ENCODE peak calls at places on chromosome 1, in four cellular contexts. One of them, this sample, is unnamed.

GRCh38 chr1:203556047-203556851 is 62.3 kb downstream of the OPTC start:
- DNase-seq in IMR-90: peak; percentile 85
- DNase-seq in K562: no peak
- DNase-seq in GM12878: no peak
- DNase-seq in this sample: no peak

GRCh38 chr1:115677172-115677542 is 35.4 kb downstream of the VANGL1 start:
- DNase-seq in IMR-90: no peak
- DNase-seq in GM12878: peak; percentile 5
- DNase-seq in K562: no peak
- DNase-seq in this sample: no peak

GRCh38 chr1:16117369-16117768 is 38.5 kb downstream of the EPHA2 start:
- DNase-seq in K562: no peak
- DNase-seq in IMR-90: no peak
- DNase-seq in GM12878: no peak
- DNase-seq in this sample: no peak

GRCh38 chr1:36520056-36520455 is 37.3 kb upstream of the CSF3R start:
- DNase-seq in GM12878: no peak
- DNase-seq in K562: no peak
- DNase-seq in IMR-90: no peak
- DNase-seq in this sample: no peak

GRCh38 chr1:30735668-30736498 is 12.5 kb upstream of the MATN1 start:
- DNase-seq in K562: no peak
- DNase-seq in IMR-90: no peak
- DNase-seq in GM12878: no peak
- DNase-seq in this sample: no peak

GRCh38 chr1:230797376-230798186 is 50.4 kb downstream of the CAPN9 start:
- DNase-seq in K562: peak; percentile 74
- DNase-seq in IMR-90: peak; percentile 73
- DNase-seq in GM12878: no peak
- DNase-seq in this sample: peak; percentile 64

GRCh38 chr1:52915211-52915854 is 6.2 kb downstream of the ECHDC2 start:
- DNase-seq in GM12878: no peak
- DNase-seq in IMR-90: no peak
- DNase-seq in K562: no peak
- DNase-seq in this sample: no peak

GRCh38 chr1:109488201-109488600 is 4.5 kb downstream of the ATXN7L2 start:
- DNase-seq in IMR-90: no peak
- DNase-seq in GM12878: no peak
- DNase-seq in K562: peak; percentile 46
- DNase-seq in this sample: peak; percentile 28

GRCh38 chr1:97190326-97190725 is 468.7 kb downstream of the PTBP2 start:
- DNase-seq in K562: no peak
- DNase-seq in IMR-90: peak; percentile 76
- DNase-seq in GM12878: no peak
- DNase-seq in this sample: no peak

GRCh38 chr1:180169641-180170155 is 15.0 kb downstream of the QSOX1 start:
- DNase-seq in K562: no peak
- DNase-seq in GM12878: no peak
- DNase-seq in IMR-90: no peak
- DNase-seq in this sample: no peak

GRCh38 chr1:24707659-24708058 is 37.6 kb upstream of the CLIC4 start:
- DNase-seq in IMR-90: peak; percentile 80
- DNase-seq in GM12878: no peak
- DNase-seq in K562: peak; percentile 59
- DNase-seq in this sample: peak; percentile 54

GRCh38 chr1:167148388-167148787 is 54.5 kb downstream of the STYXL2 start:
- DNase-seq in GM12878: no peak
- DNase-seq in IMR-90: no peak
- DNase-seq in K562: no peak
- DNase-seq in this sample: no peak

GRCh38 chr1:222457513-222457912 is 90.4 kb downstream of the HHIPL2 start:
- DNase-seq in K562: no peak
- DNase-seq in IMR-90: no peak
- DNase-seq in GM12878: no peak
- DNase-seq in this sample: no peak

GRCh38 chr1:56025942-56026341 is 553.4 kb downstream of the PLPP3 start:
- DNase-seq in GM12878: no peak
- DNase-seq in K562: no peak
- DNase-seq in IMR-90: peak; percentile 28
- DNase-seq in this sample: no peak

GRCh38 chr1:3745590-3746381 is 6.5 kb upstream of the CCDC27 start:
- DNase-seq in GM12878: no peak
- DNase-seq in K562: peak; percentile 68
- DNase-seq in IMR-90: peak; percentile 5
- DNase-seq in this sample: no peak

GRCh38 chr1:12556957-12557935 is 60.8 kb downstream of the DHRS3 start:
- DNase-seq in IMR-90: peak; percentile 37
- DNase-seq in K562: no peak
- DNase-seq in GM12878: no peak
- DNase-seq in this sample: no peak

GRCh38 chr1:1906185-1907097 is 8.6 kb upstream of the CALML6 start:
- DNase-seq in GM12878: no peak
- DNase-seq in IMR-90: peak; percentile 75
- DNase-seq in K562: peak; percentile 94
- DNase-seq in this sample: peak; percentile 83

GRCh38 chr1:111510003-111510380 is 6.6 kb upstream of the ADORA3 start:
- DNase-seq in K562: no peak
- DNase-seq in GM12878: no peak
- DNase-seq in IMR-90: no peak
- DNase-seq in this sample: no peak

DNA sequence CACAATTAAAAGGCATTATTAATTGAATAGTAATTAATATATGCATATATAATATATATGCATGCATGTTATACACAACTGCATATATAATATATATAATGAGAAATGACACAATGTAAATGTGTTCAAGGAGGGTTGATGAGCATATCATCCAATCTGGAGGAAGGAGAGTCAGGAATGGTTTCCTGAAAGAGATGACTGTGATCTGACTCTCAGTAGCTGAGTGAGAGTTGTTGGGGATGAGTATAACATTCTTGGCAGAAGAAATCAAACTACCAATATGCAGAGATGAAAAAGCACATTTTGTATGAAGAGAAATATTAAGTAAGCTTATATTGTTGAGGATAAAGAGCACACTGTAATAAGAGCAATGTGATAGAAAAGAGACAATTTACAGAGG is 37.3 kb downstream of the F13B start:
- DNase-seq in IMR-90: peak; percentile 43
- DNase-seq in K562: no peak
- DNase-seq in GM12878: no peak
- DNase-seq in this sample: no peak
- TF ChIP-seq ELK1 in IMR-90: no peak
- TF ChIP-seq ELK1 in K562: no peak
- TF ChIP-seq ELK1 in GM12878: no peak
- TF ChIP-seq ELK1 in this sample: no peak

GRCh38 chr1:190479537-190479936 is 1.9 kb upstream of the BRINP3 start:
- DNase-seq in GM12878: no peak
- DNase-seq in IMR-90: no peak
- DNase-seq in K562: no peak
- DNase-seq in this sample: no peak

GRCh38 chr1:190475394-190476250 is 2.0 kb downstream of the BRINP3 start:
- DNase-seq in GM12878: no peak
- DNase-seq in IMR-90: peak; percentile 11
- DNase-seq in K562: no peak
- DNase-seq in this sample: no peak

GRCh38 chr1:190479028-190479427 is 1.4 kb upstream of the BRINP3 start:
- DNase-seq in GM12878: no peak
- DNase-seq in K562: no peak
- DNase-seq in IMR-90: peak; percentile 5
- DNase-seq in this sample: no peak

GRCh38 chr1:190477687-190478192 is at the start of gene BRINP3:
- DNase-seq in GM12878: no peak
- DNase-seq in K562: no peak
- DNase-seq in IMR-90: peak; percentile 21
- DNase-seq in this sample: no peak

DNA sequence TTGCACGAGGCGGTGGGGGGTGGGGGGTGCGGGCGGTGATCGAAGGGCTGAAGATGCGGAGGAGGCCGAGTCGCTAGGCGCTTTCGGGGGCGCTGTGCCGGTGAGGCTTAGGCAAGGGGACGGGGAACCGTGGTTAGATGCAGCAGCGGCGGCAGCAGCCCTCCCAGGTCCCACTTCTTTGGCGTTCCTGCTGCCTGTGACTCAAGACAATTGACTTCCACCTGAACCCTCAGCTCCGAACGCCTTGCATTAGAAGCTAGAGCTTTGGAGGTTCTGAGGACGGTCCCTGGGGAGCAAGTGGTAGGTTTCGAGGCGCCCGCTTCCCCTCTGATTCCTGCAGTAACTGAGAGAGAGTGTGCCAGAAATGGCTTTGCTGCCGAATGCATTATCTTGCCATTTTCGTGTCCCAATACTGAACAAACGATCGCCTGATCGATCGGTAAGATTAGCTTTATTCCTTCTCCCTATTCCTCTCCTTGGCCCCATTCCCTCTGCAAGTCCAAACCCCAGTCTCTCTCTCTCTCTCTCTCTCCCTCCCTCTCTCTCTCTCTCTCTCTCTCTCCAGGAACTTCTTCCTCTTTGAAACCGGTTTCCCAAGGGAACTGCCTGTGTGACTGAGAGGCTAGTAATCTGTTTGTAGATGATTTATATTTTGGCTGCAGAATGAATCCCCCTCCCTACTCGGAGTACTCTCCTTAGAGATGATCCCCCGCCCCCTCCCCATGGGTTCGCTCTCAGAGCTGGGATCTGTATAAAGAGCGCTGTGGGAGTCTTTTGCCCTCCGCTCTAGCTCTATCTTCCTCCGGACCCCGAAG is 736 bp upstream of the BRINP3 start:
- DNase-seq in K562: no peak
- DNase-seq in IMR-90: peak; percentile 37
- DNase-seq in GM12878: no peak
- DNase-seq in this sample: no peak
- TF ChIP-seq ELK1 in K562: no peak
- TF ChIP-seq ELK1 in IMR-90: no peak
- TF ChIP-seq ELK1 in GM12878: no peak
- TF ChIP-seq ELK1 in this sample: no peak

GRCh38 chr1:172723251-172723650 is 64.3 kb downstream of the FASLG start:
- DNase-seq in K562: no peak
- DNase-seq in GM12878: no peak
- DNase-seq in IMR-90: peak; percentile 31
- DNase-seq in this sample: no peak

GRCh38 chr1:172719694-172720138 is 60.8 kb downstream of the FASLG start:
- DNase-seq in IMR-90: peak; percentile 57
- DNase-seq in K562: peak; percentile 61
- DNase-seq in GM12878: no peak
- DNase-seq in this sample: peak; percentile 54

GRCh38 chr1:172719066-172719627 is 60.2 kb downstream of the FASLG start:
- DNase-seq in GM12878: no peak
- DNase-seq in IMR-90: peak; percentile 34
- DNase-seq in K562: peak; percentile 73
- DNase-seq in this sample: no peak

GRCh38 chr1:172720325-172720724 is 61.4 kb downstream of the FASLG start:
- DNase-seq in K562: no peak
- DNase-seq in IMR-90: no peak
- DNase-seq in GM12878: no peak
- DNase-seq in this sample: no peak

DNA sequence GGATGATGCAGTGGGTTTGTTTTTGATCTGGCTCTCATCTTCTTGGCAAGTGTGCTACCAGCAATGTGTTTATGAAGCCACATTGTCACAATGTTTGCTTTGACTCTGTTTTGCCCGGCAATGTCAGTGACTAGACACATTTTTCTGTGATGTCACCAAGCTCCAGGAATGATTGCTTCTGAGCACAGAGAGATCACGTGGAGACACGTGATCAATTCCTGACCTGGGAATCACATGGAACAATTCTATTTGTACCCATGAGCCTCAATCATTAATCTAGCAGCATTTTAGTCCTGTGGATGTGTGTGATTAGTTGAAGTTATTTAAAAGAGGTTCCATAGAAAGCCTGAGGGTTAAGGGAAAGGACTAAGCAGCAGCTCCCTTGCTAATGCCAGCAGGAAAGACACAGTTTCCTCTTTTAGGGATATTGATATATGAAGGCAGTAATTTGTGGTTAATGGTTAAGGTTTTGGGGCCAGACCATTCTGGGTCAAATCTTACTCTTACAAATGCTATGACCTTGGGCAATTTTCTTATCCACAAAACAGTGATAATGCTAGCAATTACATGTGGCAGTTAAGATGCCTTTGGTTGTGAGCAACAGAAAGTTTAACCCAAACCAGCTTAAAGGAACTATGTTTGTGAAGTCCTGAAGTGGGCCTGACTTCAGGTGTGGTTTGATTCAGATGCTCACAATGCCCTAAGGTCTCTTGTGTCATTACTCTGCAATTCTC is 59.0 kb downstream of the FASLG start:
- DNase-seq in GM12878: no peak
- DNase-seq in IMR-90: peak; percentile 10
- DNase-seq in K562: peak; percentile 58
- DNase-seq in this sample: peak; percentile 79
- TF ChIP-seq ELK1 in GM12878: no peak
- TF ChIP-seq ELK1 in IMR-90: no peak
- TF ChIP-seq ELK1 in K562: no peak
- TF ChIP-seq ELK1 in this sample: no peak

DNA sequence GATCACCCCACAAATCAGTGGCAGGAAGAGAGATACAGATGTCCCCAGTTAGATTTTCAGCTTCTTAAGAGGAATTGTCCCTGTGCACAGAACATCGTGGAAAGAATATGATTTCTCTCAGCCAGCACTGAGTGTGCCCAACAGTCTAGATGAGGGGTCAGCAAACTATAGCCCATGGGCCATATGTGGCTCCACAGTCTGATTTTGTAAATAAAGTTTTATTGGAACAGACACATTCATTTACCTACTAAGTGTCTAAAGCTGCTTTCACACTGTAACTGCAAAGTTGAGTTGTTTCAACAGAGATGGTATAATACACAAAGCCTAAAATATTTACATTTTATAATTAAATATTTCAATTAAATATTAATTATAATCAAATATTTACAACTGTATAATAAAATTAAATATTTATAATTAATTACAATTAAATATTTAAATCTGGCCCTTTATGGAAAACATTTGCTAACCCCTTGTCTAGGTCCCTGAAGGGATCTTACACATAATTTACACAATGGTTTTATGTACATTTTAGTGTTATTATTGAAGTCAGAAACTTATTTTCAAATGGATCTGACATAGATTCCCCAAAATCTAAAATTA is 407.6 kb downstream of the PTPRU start:
- DNase-seq in GM12878: no peak
- DNase-seq in IMR-90: no peak
- DNase-seq in K562: no peak
- DNase-seq in this sample: no peak
- TF ChIP-seq ELK1 in GM12878: no peak
- TF ChIP-seq ELK1 in IMR-90: no peak
- TF ChIP-seq ELK1 in K562: no peak
- TF ChIP-seq ELK1 in this sample: no peak

GRCh38 chr1:235262539-235262938 is 65.4 kb downstream of the ARID4B start:
- DNase-seq in IMR-90: no peak
- DNase-seq in GM12878: no peak
- DNase-seq in K562: no peak
- DNase-seq in this sample: no peak
- TF ChIP-seq ELK1 in IMR-90: no peak
- TF ChIP-seq ELK1 in GM12878: no peak
- TF ChIP-seq ELK1 in K562: no peak
- TF ChIP-seq ELK1 in this sample: no peak

GRCh38 chr1:207097871-207098324 is 6.1 kb upstream of the C4BPA start:
- DNase-seq in K562: no peak
- DNase-seq in IMR-90: no peak
- DNase-seq in GM12878: peak; percentile 67
- DNase-seq in this sample: no peak
- TF ChIP-seq ELK1 in K562: no peak
- TF ChIP-seq ELK1 in IMR-90: no peak
- TF ChIP-seq ELK1 in GM12878: no peak
- TF ChIP-seq ELK1 in this sample: no peak

This sample was measured in A549.